ENCODE peak calls at places on chromosomes 13 and 19, in ten cellular contexts. L is heart right ventricle, A is GM12864, Y is AG04450, T is fibroblast of the aortic adventitia, C is lower lobe of right lung, V is sigmoid colon, J is cardiac muscle cell, K is foreskin fibroblast, F is epithelial cell of esophagus. G is an unnamed sample.

GRCh38 chr19:2552859-2553258 is 76.9 kb downstream of the GADD45B start:
- DNase-seq in L (no peak), A (peak), Y (no peak), T (no peak), C (peak), V (peak), J (no peak), K (no peak), F (no peak), G (no peak)

GRCh38 chr19:49503582-49503962 is 7.3 kb downstream of the RPS11 start:
- DNase-seq in L (no peak), A (no peak), Y (no peak), T (no peak), C (no peak), V (no peak), J (no peak), K (no peak), F (no peak), G (no peak)

GRCh38 chr19:44748426-44749254 is at the start of gene BCL3:
- DNase-seq in L (peak), A (no peak), Y (no peak), T (no peak), C (peak), V (peak), J (peak), K (peak), F (peak), G (no peak)

GRCh38 chr13:28606466-28606865 is 52.5 kb upstream of the POMP start:
- DNase-seq in L (no peak), A (no peak), Y (no peak), T (no peak), C (no peak), V (no peak), J (no peak), K (no peak), F (no peak), G (no peak)

GRCh38 chr13:99996177-99996705 is 14.7 kb downstream of the ZIC2 start:
- DNase-seq in L (no peak), A (no peak), Y (no peak), T (no peak), C (no peak), V (no peak), J (no peak), K (no peak), F (no peak), G (no peak)

GRCh38 chr13:113086031-113086750 is 19.4 kb upstream of the F7 start:
- DNase-seq in L (no peak), A (no peak), Y (no peak), T (no peak), C (peak), V (no peak), J (no peak), K (no peak), F (no peak), G (no peak)

GRCh38 chr13:85512421-85512820 is 286.8 kb downstream of the SLITRK6 start:
- DNase-seq in L (no peak), A (no peak), Y (no peak), T (no peak), C (no peak), V (no peak), J (no peak), K (no peak), F (peak), G (no peak)

GRCh38 chr13:101624210-101624922 is 171.9 kb downstream of the ITGBL1 start:
- DNase-seq in L (peak), A (no peak), Y (no peak), T (peak), C (no peak), V (no peak), J (no peak), K (no peak), F (no peak), G (no peak)

GRCh38 chr13:99086149-99086868 is 108.4 kb upstream of the DOCK9 start:
- DNase-seq in L (peak), A (no peak), Y (no peak), T (peak), C (peak), V (peak), J (peak), K (peak), F (peak), G (no peak)

GRCh38 chr13:36026556-36026955 is 104.6 kb downstream of the DCLK1 start:
- DNase-seq in L (no peak), A (no peak), Y (no peak), T (no peak), C (no peak), V (no peak), J (no peak), K (no peak), F (no peak), G (no peak)

GRCh38 chr19:39209196-39209595 is 5.1 kb upstream of the SYCN start:
- DNase-seq in L (no peak), A (no peak), Y (no peak), T (no peak), C (no peak), V (no peak), J (no peak), K (no peak), F (no peak), G (no peak)

GRCh38 chr19:39211731-39212376 is 7.8 kb upstream of the SYCN start:
- DNase-seq in L (no peak), A (no peak), Y (no peak), T (no peak), C (no peak), V (no peak), J (peak), K (no peak), F (no peak), G (no peak)

GRCh38 chr19:39208175-39208795 is 4.2 kb upstream of the SYCN start:
- DNase-seq in L (no peak), A (no peak), Y (no peak), T (no peak), C (no peak), V (no peak), J (no peak), K (no peak), F (no peak), G (no peak)

GRCh38 chr19:39217094-39217493 is 13.0 kb upstream of the SYCN start:
- DNase-seq in L (no peak), A (no peak), Y (no peak), T (no peak), C (no peak), V (no peak), J (no peak), K (no peak), F (no peak), G (no peak)

GRCh38 chr19:39212377-39212742 is 8.3 kb upstream of the SYCN start:
- DNase-seq in L (no peak), A (no peak), Y (no peak), T (peak), C (peak), V (no peak), J (peak), K (peak), F (no peak), G (no peak)
- TF ChIP-seq CTCF in L (no peak), A (peak), Y (peak), T (peak), C (peak), V (no peak), J (peak), K (peak), F (peak), G (no peak)

DNA sequence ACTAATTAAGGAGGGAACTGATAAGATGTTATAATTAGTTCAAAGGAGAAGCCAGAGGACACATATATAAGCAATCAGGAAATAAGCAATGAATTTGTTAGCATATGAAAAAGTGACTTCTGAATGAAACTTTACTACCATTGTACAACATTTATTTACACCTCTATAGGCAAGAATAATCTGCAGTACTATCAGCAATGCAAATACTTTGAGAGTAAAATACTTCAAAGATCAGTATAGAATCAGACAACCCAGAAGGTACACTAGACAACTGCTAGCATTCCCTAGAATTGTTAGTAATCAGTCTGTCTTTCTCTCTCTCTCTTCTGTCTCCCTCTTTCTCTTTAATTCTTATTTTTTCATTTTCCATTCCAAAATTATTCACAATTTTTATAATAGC is 196.8 kb upstream of the ATXN8OS start:
- DNase-seq in L (no peak), A (no peak), Y (no peak), T (no peak), C (no peak), V (no peak), J (no peak), K (no peak), F (no peak), G (no peak)
- TF ChIP-seq CTCF in L (no peak), A (no peak), Y (no peak), T (no peak), C (no peak), V (no peak), J (no peak), K (no peak), F (no peak), G (no peak)

GRCh38 chr19:35740423-35741215 is 1.6 kb downstream of the IGFLR1 start:
- DNase-seq in L (peak), A (peak), Y (peak), T (peak), C (peak), V (peak), J (peak), K (peak), F (peak), G (peak)
- TF ChIP-seq CTCF in L (no peak), A (no peak), Y (peak), T (peak), C (peak), V (no peak), J (peak), K (peak), F (peak), G (peak)

DNA sequence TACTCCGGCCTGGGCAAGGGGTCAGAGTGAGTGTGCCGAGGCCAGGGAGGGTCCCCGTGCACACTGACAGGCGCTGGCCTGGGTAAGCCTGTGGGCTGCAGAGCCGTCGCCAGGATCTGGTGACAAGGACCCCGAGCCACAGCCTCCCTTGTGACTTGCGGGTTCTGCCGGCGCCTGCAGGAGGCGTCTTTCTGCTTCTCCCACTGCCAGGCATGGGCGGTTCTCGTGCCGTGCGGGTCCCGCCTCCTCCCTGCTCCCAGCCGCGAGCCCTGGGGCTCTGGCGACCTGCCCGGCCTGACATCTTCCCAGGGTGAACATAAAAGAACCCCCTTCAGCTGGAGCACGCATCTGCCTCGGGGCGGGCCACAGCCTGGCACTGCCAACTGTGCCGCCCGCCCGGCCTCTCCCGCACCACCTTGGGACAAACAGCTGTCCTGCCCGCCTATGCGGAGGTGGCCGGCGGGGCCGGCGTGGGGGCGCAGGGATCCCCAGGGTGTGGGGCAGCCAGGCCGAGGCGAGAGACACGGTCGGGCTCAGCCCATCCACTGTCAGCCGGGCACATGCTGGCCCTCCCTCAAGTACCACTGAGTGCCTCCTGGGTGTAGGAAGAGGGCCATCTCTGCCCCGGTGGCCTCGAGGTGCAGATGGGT is 1.5 kb upstream of the HCN2 start:
- DNase-seq in L (peak), A (no peak), Y (no peak), T (peak), C (peak), V (peak), J (peak), K (peak), F (peak), G (no peak)
- TF ChIP-seq CTCF in L (peak), A (peak), Y (peak), T (peak), C (peak), V (no peak), J (peak), K (peak), F (peak), G (no peak)

GRCh38 chr13:94660695-94661324 is 51.5 kb downstream of the SOX21 start:
- DNase-seq in L (no peak), A (no peak), Y (no peak), T (peak), C (no peak), V (no peak), J (peak), K (peak), F (peak), G (no peak)
- TF ChIP-seq CTCF in L (no peak), A (peak), Y (peak), T (peak), C (no peak), V (no peak), J (peak), K (peak), F (no peak), G (no peak)

GRCh38 chr13:51426982-51427381 is 25.9 kb downstream of the INTS6 start:
- DNase-seq in L (no peak), A (no peak), Y (no peak), T (no peak), C (no peak), V (no peak), J (no peak), K (no peak), F (peak), G (no peak)
- TF ChIP-seq CTCF in L (no peak), A (no peak), Y (no peak), T (no peak), C (no peak), V (no peak), J (no peak), K (no peak), F (no peak), G (no peak)

GRCh38 chr13:78689011-78689410 is 30.1 kb upstream of the OBI1 start:
- DNase-seq in L (no peak), A (no peak), Y (no peak), T (peak), C (no peak), V (no peak), J (peak), K (no peak), F (no peak), G (no peak)
- TF ChIP-seq CTCF in L (peak), A (no peak), Y (no peak), T (no peak), C (no peak), V (no peak), J (peak), K (no peak), F (no peak), G (no peak)